ENCODE peak calls at places on chromosome 21, in nine cellular contexts. K is CD4-positive, alpha-beta T cell; G is lower lobe of right lung; E is mucosa of descending colon; O is IMR-90; U is type B pancreatic cell; L is tibial nerve; B is brain microvascular endothelial cell; T is spleen. Q is an unnamed sample.

GRCh38 chr21:24995206-24995605 is 612.1 kb downstream of the MRPL39 start:
- DNase-seq in U (no peak), T (no peak), E (no peak), G (no peak), B (no peak), O (no peak), K (no peak), L (no peak), Q (no peak)

GRCh38 chr21:31473685-31474345 is 129.8 kb upstream of the TIAM1 start:
- DNase-seq in B (no peak), O (no peak), T (no peak), K (no peak), L (no peak), U (no peak), G (no peak), E (no peak), Q (no peak)

GRCh38 chr21:38798481-38798882 is 7.2 kb upstream of the ETS2 start:
- DNase-seq in K (no peak), B (peak), O (no peak), G (no peak), T (no peak), U (no peak), E (peak), L (no peak), Q (no peak)

GRCh38 chr21:31442339-31442738 is 98.3 kb upstream of the TIAM1 start:
- DNase-seq in K (no peak), O (no peak), E (no peak), G (no peak), U (no peak), T (no peak), L (no peak), B (no peak), Q (no peak)

GRCh38 chr21:42369821-42370220 is 3.5 kb upstream of the TFF1 start:
- DNase-seq in L (no peak), T (no peak), E (peak), G (no peak), K (no peak), B (no peak), U (no peak), O (no peak), Q (no peak)

GRCh38 chr21:32807717-32808380 is 36.3 kb upstream of the PAXBP1 start:
- DNase-seq in T (no peak), B (no peak), U (no peak), G (no peak), L (no peak), E (no peak), K (no peak), O (peak), Q (no peak)

GRCh38 chr21:38244885-38245869 is 11.6 kb upstream of the KCNJ15 start:
- DNase-seq in O (peak), T (no peak), B (peak), G (no peak), U (no peak), K (peak), L (no peak), E (no peak), Q (peak)

GRCh38 chr21:42568834-42569731 is 55.4 kb downstream of the SLC37A1 start:
- DNase-seq in T (peak), O (no peak), L (no peak), K (no peak), U (no peak), G (peak), E (peak), B (no peak), Q (no peak)

GRCh38 chr21:45965084-45965826 is 16.3 kb upstream of the COL6A1 start:
- DNase-seq in O (no peak), E (no peak), K (no peak), U (no peak), B (no peak), G (no peak), L (no peak), T (no peak), Q (no peak)

GRCh38 chr21:46454634-46455390 is 3.9 kb upstream of the DIP2A start:
- DNase-seq in B (no peak), U (no peak), O (no peak), G (no peak), K (no peak), E (no peak), T (no peak), L (no peak), Q (no peak)

GRCh38 chr21:39681845-39682244 is 63.1 kb upstream of the IGSF5 start:
- DNase-seq in E (no peak), T (no peak), B (peak), K (no peak), L (no peak), G (no peak), U (no peak), O (peak), Q (peak)

GRCh38 chr21:19781881-19782652 is 1216.1 kb upstream of the NCAM2 start:
- DNase-seq in B (no peak), K (no peak), O (no peak), G (no peak), E (no peak), L (no peak), U (no peak), T (no peak), Q (no peak)

GRCh38 chr21:44956356-44957046 is 16.7 kb downstream of the SLX9 start:
- DNase-seq in E (no peak), B (no peak), T (peak), O (no peak), G (peak), U (no peak), L (no peak), K (no peak), Q (no peak)

GRCh38 chr21:41169701-41170100 is 1.7 kb downstream of the BACE2 start:
- DNase-seq in G (no peak), B (no peak), E (no peak), T (no peak), U (no peak), O (no peak), K (no peak), L (no peak), Q (no peak)

GRCh38 chr21:41166947-41167346 is 1.0 kb upstream of the BACE2 start:
- DNase-seq in K (no peak), U (no peak), O (no peak), E (no peak), L (no peak), G (no peak), T (no peak), B (no peak), Q (no peak)

GRCh38 chr21:41167348-41168342 is at the start of gene BACE2:
- DNase-seq in G (peak), K (no peak), L (peak), U (peak), E (peak), O (peak), B (peak), T (peak), Q (no peak)

GRCh38 chr21:41169258-41169576 is 1.3 kb downstream of the BACE2 start:
- DNase-seq in L (no peak), B (no peak), E (no peak), U (no peak), T (no peak), G (no peak), K (no peak), O (no peak), Q (no peak)

GRCh38 chr21:41168391-41169257 is 664 bp downstream of the BACE2 start:
- DNase-seq in U (no peak), E (peak), O (peak), K (no peak), G (peak), B (peak), L (peak), T (peak), Q (peak)
- TF ChIP-seq CTCF in U (no peak), E (no peak), O (no peak), K (no peak), G (no peak), B (peak), L (no peak), T (no peak), Q (peak)

DNA sequence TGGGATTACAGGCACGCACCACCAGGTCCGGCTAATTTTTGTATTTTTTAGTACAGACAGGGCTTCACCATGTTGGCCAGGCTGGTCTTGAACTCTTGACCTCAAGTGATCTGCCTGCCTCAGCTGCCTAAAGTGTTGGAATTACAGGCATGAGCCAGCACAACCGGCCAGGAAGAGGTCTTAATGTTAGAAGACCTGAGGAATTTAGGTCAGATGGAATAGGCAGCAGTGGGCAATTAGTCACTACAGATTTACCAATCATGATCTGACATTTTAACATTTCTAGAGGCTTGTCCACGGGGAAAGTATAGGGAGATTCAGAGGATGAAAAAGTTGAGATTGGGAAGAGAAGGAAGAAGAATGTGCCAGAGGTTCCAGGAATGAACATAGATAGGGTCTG is 8.9 kb upstream of the APP start:
- DNase-seq in B (no peak), T (no peak), L (no peak), O (no peak), E (no peak), U (no peak), G (no peak), K (no peak), Q (no peak)
- TF ChIP-seq CTCF in B (no peak), T (no peak), L (no peak), O (no peak), E (no peak), U (no peak), G (no peak), K (no peak), Q (no peak)

GRCh38 chr21:16891821-16892220 is 621.0 kb upstream of the CXADR start:
- DNase-seq in L (no peak), E (no peak), B (peak), U (no peak), G (no peak), K (no peak), T (no peak), O (peak), Q (no peak)
- TF ChIP-seq CTCF in L (no peak), E (no peak), B (no peak), U (no peak), G (no peak), K (no peak), T (no peak), O (no peak), Q (no peak)

DNA sequence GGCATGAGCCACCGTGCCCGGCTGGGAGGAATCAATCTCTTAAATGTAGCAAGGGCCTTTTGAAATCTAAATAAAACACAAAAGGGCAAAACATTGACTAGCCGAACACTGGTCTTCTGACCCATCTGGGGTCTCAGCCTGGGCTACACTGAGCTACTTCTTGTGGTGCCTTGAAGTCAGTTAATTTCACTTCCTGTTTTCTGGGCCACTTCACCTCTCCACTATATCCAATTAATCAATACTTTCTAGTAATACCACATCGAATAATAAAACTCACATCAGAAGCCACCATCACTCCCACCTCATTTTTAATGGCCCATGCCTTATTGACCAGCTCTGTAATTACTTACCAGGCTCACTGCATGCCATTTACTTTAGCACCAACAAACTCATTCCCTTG is 138.0 kb upstream of the SAMSN1 start:
- DNase-seq in U (no peak), K (no peak), G (no peak), E (no peak), B (no peak), T (no peak), O (no peak), L (no peak), Q (no peak)
- TF ChIP-seq CTCF in U (no peak), K (no peak), G (no peak), E (no peak), B (no peak), T (no peak), O (no peak), L (no peak), Q (no peak)

DNA sequence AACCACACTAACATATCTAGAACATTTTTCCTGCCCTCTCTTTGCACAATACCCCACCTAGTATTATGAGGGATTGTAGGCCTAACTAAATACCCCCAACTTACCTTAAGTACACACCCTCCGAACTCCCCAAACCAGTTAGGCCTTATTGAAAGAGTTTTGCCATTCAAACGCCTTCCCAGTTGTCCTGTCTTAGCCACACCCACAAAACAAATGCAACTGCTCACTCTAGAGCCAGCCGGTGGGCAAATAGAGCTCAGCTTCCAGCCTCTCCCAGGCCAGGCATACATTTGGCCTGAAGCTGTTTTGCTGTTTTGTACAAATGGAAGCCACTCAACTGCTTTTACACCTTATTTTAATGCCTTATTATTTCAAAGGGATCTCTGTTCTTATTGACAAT is 224.2 kb upstream of the RUNX1 start:
- DNase-seq in G (no peak), T (no peak), E (peak), K (no peak), B (no peak), U (no peak), O (no peak), L (no peak), Q (no peak)
- TF ChIP-seq CTCF in G (no peak), T (no peak), E (no peak), K (no peak), B (no peak), U (no peak), O (no peak), L (no peak), Q (no peak)